ENCODE peak calls at places on chromosomes 4 and X, in eight cellular contexts. J, U, S, G, M, E, O and L are unnamed samples.

GRCh38 chr4:88027611-88028608 is 20.5 kb downstream of the PKD2 start:
- DNase-seq in U (peak), J (peak), M (no peak), O (peak), G (no peak), E (no peak), S (no peak), L (no peak)

GRCh38 chrX:29506729-29507128 is 708.6 kb upstream of the MAGEB2 start:
- DNase-seq in G (no peak), E (no peak), J (no peak), O (no peak), M (no peak), S (no peak), U (no peak), L (no peak)

GRCh38 chr4:80271806-80272205 is 5.3 kb downstream of the FGF5 start:
- DNase-seq in S (no peak), J (no peak), U (no peak), G (no peak), E (no peak), O (no peak), M (no peak), L (no peak)

GRCh38 chr4:126513596-126513995 is 1119.2 kb upstream of the INTU start:
- DNase-seq in S (no peak), E (no peak), J (no peak), M (no peak), G (no peak), U (no peak), O (no peak), L (no peak)

GRCh38 chr4:158789853-158790252 is 21.0 kb downstream of the FNIP2 start:
- DNase-seq in G (no peak), E (no peak), O (no peak), M (no peak), U (no peak), J (no peak), S (no peak), L (no peak)

GRCh38 chr4:75666299-75666698 is 6.9 kb downstream of the G3BP2 start:
- DNase-seq in G (no peak), U (no peak), O (no peak), E (no peak), J (no peak), S (no peak), M (no peak), L (no peak)

GRCh38 chr4:111988514-111988913 is 156.7 kb upstream of the FAM241A start:
- DNase-seq in J (no peak), E (no peak), M (no peak), U (no peak), G (no peak), S (no peak), O (no peak), L (no peak)

GRCh38 chrX:101232316-101232715 is 12.7 kb downstream of the DRP2 start:
- DNase-seq in U (no peak), M (no peak), S (no peak), E (no peak), G (no peak), O (no peak), J (no peak), L (no peak)

GRCh38 chr4:89245459-89245858 is 62.1 kb downstream of the GPRIN3 start:
- DNase-seq in O (no peak), E (no peak), J (no peak), U (no peak), G (no peak), M (no peak), S (no peak), L (no peak)

GRCh38 chrX:150227873-150228272 is 135.2 kb upstream of the MAMLD1 start:
- DNase-seq in M (no peak), G (no peak), S (no peak), J (no peak), O (no peak), E (no peak), U (no peak), L (no peak)

GRCh38 chr4:57100979-57101629 is 9.1 kb downstream of the IGFBP7 start:
- DNase-seq in E (no peak), M (no peak), U (no peak), G (no peak), J (no peak), S (no peak), O (no peak), L (no peak)

GRCh38 chr4:72974694-72975487 is 94.6 kb downstream of the COX18 start:
- DNase-seq in J (no peak), O (no peak), M (no peak), S (no peak), G (no peak), U (no peak), E (no peak), L (no peak)

GRCh38 chrX:29487214-29487613 is 728.1 kb upstream of the MAGEB2 start:
- DNase-seq in E (no peak), O (no peak), J (no peak), U (no peak), M (no peak), S (no peak), G (no peak), L (no peak)

GRCh38 chr4:145881991-145882390 is 56.6 kb downstream of the ZNF827 start:
- DNase-seq in S (no peak), O (no peak), G (no peak), U (no peak), M (no peak), E (no peak), J (no peak), L (no peak)

GRCh38 chrX:154986826-154987575 is 35.5 kb downstream of the F8 start:
- DNase-seq in M (no peak), J (no peak), U (no peak), O (no peak), G (no peak), S (no peak), E (no peak), L (no peak)

GRCh38 chr4:60817609-60818008 is 382.5 kb upstream of the ADGRL3 start:
- DNase-seq in J (no peak), G (no peak), U (no peak), M (no peak), E (no peak), S (no peak), O (no peak), L (no peak)

GRCh38 chr4:103011378-103012025 is 8.0 kb downstream of the SLC9B1 start:
- DNase-seq in E (no peak), U (peak), O (no peak), M (no peak), J (no peak), G (no peak), S (no peak), L (no peak)

GRCh38 chrX:47456080-47456479 is 26.9 kb downstream of the ZNF41 start:
- DNase-seq in S (no peak), G (no peak), U (no peak), O (no peak), E (no peak), M (no peak), J (no peak), L (no peak)

GRCh38 chr4:139009702-139010101 is 5.9 kb upstream of the NOCT start:
- DNase-seq in M (no peak), O (no peak), U (no peak), E (no peak), G (no peak), S (no peak), J (no peak), L (no peak)

GRCh38 chr4:7041851-7042696 is 1.1 kb upstream of the TADA2B start:
- DNase-seq in J (peak), M (peak), G (peak), S (peak), O (no peak), U (peak), E (no peak), L (peak)

GRCh38 chrX:155747520-155747919 is 133.6 kb upstream of the VAMP7 start:
- DNase-seq in O (no peak), S (no peak), J (no peak), G (no peak), M (no peak), U (no peak), E (no peak), L (no peak)

GRCh38 chr4:152983774-152984411 is 47.8 kb downstream of the FHDC1 start:
- DNase-seq in M (no peak), O (no peak), E (no peak), U (peak), S (no peak), G (no peak), J (no peak), L (no peak)

GRCh38 chr4:122481766-122482405 is 25.4 kb upstream of the IL2 start:
- DNase-seq in O (no peak), U (peak), S (no peak), E (no peak), J (no peak), M (no peak), G (no peak), L (no peak)

GRCh38 chr4:1177274-1178141 is 5.1 kb upstream of the SPON2 start:
- DNase-seq in E (peak), J (no peak), U (peak), M (no peak), G (peak), S (no peak), O (no peak), L (peak)

GRCh38 chrX:134377537-134377936 is 82.4 kb upstream of the HPRT1 start:
- DNase-seq in M (no peak), G (no peak), O (peak), J (peak), U (no peak), S (no peak), E (no peak), L (no peak)

GRCh38 chrX:20432048-20432447 is 165.3 kb upstream of the RPS6KA3 start:
- DNase-seq in O (no peak), M (no peak), U (peak), S (no peak), J (no peak), E (no peak), G (no peak), L (no peak)

GRCh38 chr4:56086561-56086960 is 137.8 kb downstream of the CEP135 start:
- DNase-seq in S (no peak), G (no peak), M (no peak), E (no peak), J (no peak), U (no peak), O (no peak), L (no peak)

GRCh38 chrX:147550217-147550616 is 361.5 kb upstream of the FMR1 start:
- DNase-seq in J (no peak), O (no peak), M (no peak), G (no peak), U (no peak), E (no peak), S (no peak), L (no peak)

GRCh38 chrX:113305496-113305895 is 464.9 kb upstream of the AMOT start:
- DNase-seq in J (peak), U (peak), M (no peak), O (peak), E (no peak), G (no peak), S (no peak), L (no peak)

GRCh38 chr4:113327513-113327912 is 278.1 kb downstream of the ANK2 start:
- DNase-seq in U (peak), E (no peak), S (no peak), J (no peak), M (no peak), O (no peak), G (no peak), L (no peak)

GRCh38 chrX:77415161-77415560 is 32.0 kb upstream of the FGF16 start:
- DNase-seq in J (no peak), M (no peak), O (no peak), S (no peak), G (no peak), U (no peak), E (no peak), L (no peak)

GRCh38 chrX:115030635-115031034 is 13.2 kb upstream of the IL13RA2 start:
- DNase-seq in J (no peak), M (no peak), E (no peak), U (no peak), S (no peak), O (no peak), G (no peak), L (no peak)

GRCh38 chrX:53714580-53715335 is 28.2 kb upstream of the HUWE1 start:
- DNase-seq in M (no peak), G (peak), E (peak), S (peak), J (no peak), O (no peak), U (no peak), L (peak)

GRCh38 chr4:84150177-84150576 is 348.9 kb downstream of the NKX6-1 start:
- DNase-seq in G (no peak), M (no peak), S (no peak), U (no peak), J (no peak), E (no peak), O (no peak), L (no peak)

GRCh38 chr4:32429151-32429550 is 1709.0 kb downstream of the PCDH7 start:
- DNase-seq in G (no peak), J (no peak), O (no peak), U (no peak), E (no peak), S (no peak), M (no peak), L (no peak)

GRCh38 chr4:107814758-107815552 is 9.8 kb upstream of the SGMS2 start:
- DNase-seq in G (no peak), S (no peak), O (no peak), E (no peak), U (no peak), M (no peak), J (no peak), L (no peak)

GRCh38 chrX:375181-376036 is 11.3 kb downstream of the PPP2R3B start:
- DNase-seq in J (no peak), S (no peak), U (no peak), O (no peak), M (no peak), G (no peak), E (no peak), L (no peak)

GRCh38 chr4:87521757-87522374 is 7.3 kb downstream of the SPARCL1 start:
- DNase-seq in E (no peak), M (no peak), J (no peak), O (no peak), S (no peak), U (no peak), G (no peak), L (no peak)

GRCh38 chr4:147137280-147137679 is 191.6 kb upstream of the TTC29 start:
- DNase-seq in E (no peak), O (no peak), S (no peak), J (no peak), G (no peak), M (no peak), U (no peak), L (no peak)

GRCh38 chrX:20374866-20375530 is 108.3 kb upstream of the RPS6KA3 start:
- DNase-seq in S (peak), M (no peak), U (no peak), J (no peak), E (no peak), G (no peak), O (no peak), L (no peak)